ENCODE peak calls at places on chromosomes 4 and X, in ten cellular contexts. D is colonic mucosa; I is kidney epithelial cell; A is ovary; E is left lung; H is uterus; U is AG04450; Y is tibial nerve; N is suprapubic skin; K is CD8-positive, alpha-beta T cell. V is an unnamed sample.

GRCh38 chr4:138405439-138405838 is 163.3 kb upstream of the SLC7A11 start:
- DNase-seq in A (no peak), H (no peak), U (no peak), Y (no peak), E (no peak), N (no peak), D (no peak), I (peak; percentile 34), K (no peak), V (no peak)

GRCh38 chr4:68735106-68735505 is 64.7 kb upstream of the UGT2B15 start:
- DNase-seq in I (no peak), Y (no peak), N (no peak), H (no peak), E (no peak), K (no peak), A (no peak), U (no peak), D (no peak), V (no peak)

GRCh38 chr4:19850909-19851308 is 400.8 kb upstream of the SLIT2 start:
- DNase-seq in E (no peak), D (no peak), Y (no peak), U (peak; percentile 52), H (no peak), K (no peak), I (peak; percentile 75), N (no peak), A (no peak), V (peak; percentile 71)

GRCh38 chrX:16484338-16484737 is 165.6 kb upstream of the S100G start:
- DNase-seq in E (no peak), Y (no peak), A (no peak), N (no peak), U (peak; percentile 70), D (no peak), I (peak; percentile 84), K (no peak), H (no peak), V (peak; percentile 82)

GRCh38 chr4:161360982-161361381 is 802.8 kb downstream of the FSTL5 start:
- DNase-seq in Y (no peak), D (no peak), I (no peak), H (no peak), A (no peak), E (no peak), K (no peak), N (no peak), U (no peak), V (no peak)

GRCh38 chr4:79851625-79852304 is 221.3 kb downstream of the ANTXR2 start:
- DNase-seq in N (no peak), E (no peak), A (no peak), I (no peak), K (no peak), Y (no peak), U (no peak), H (no peak), D (no peak), V (no peak)

GRCh38 chr4:66048861-66049260 is 378.6 kb upstream of the EPHA5 start:
- DNase-seq in I (no peak), K (no peak), Y (no peak), H (no peak), N (no peak), U (no peak), E (no peak), A (no peak), D (no peak), V (no peak)

GRCh38 chr4:103445377-103445776 is 247.2 kb upstream of the CENPE start:
- DNase-seq in D (no peak), K (no peak), E (no peak), H (no peak), Y (no peak), I (no peak), U (no peak), A (no peak), N (no peak), V (no peak)

GRCh38 chrX:43949669-43950068 is 23.5 kb downstream of the NDP start:
- DNase-seq in Y (no peak), H (no peak), K (no peak), I (no peak), N (no peak), U (no peak), E (no peak), A (no peak), D (no peak), V (no peak)

GRCh38 chr4:150176559-150176958 is 98.3 kb downstream of the DCLK2 start:
- DNase-seq in U (peak; percentile 10), I (no peak), D (no peak), A (no peak), E (no peak), K (no peak), Y (no peak), N (no peak), H (no peak), V (peak; percentile 86)

GRCh38 chr4:162770761-162771490 is 395.8 kb downstream of the NAF1 start:
- DNase-seq in H (no peak), K (no peak), E (no peak), A (no peak), D (no peak), I (no peak), Y (no peak), N (no peak), U (no peak), V (no peak)

GRCh38 chr4:48949086-48949485 is 37.0 kb upstream of the CWH43 start:
- DNase-seq in E (no peak), A (no peak), Y (no peak), I (no peak), N (no peak), U (no peak), K (no peak), D (no peak), H (no peak), V (no peak)

DNA sequence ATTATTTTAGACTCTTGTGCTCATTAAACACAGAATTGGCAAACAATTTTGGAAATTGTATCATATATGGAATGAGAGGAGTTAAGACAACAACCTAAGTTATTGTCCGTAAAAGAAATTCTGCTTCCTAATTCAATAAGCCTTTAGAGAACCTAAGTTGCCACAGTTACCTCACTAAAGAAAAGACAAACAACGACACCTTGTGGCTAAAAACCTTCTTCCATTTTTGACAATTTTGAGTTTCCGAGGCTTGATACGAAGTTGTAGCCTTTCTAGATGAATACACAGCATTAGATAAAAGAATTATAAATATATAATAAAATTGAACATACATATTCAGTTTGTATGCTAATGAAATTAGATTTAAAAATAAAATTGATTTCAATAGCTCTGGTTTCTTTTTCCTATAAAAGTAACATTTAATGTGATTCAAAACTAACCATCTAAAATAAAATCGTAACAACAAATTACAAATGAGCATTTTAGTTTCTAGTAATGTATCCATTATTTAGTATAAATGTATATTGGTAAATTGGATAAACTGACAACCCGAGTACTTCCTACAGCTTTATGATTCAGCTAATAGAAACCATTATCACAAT is 275.1 kb downstream of the GPM6A start:
- DNase-seq in H (no peak), N (no peak), A (no peak), E (no peak), I (peak; percentile 21), D (no peak), U (peak; percentile 8), K (no peak), Y (no peak), V (peak; percentile 46)
- TF ChIP-seq CTCF in H (peak; percentile 54), N (no peak), A (no peak), E (peak; percentile 45), I (peak; percentile 49), D (peak; percentile 29), U (peak; percentile 49), K (no peak), Y (no peak), V (peak; percentile 35)

DNA sequence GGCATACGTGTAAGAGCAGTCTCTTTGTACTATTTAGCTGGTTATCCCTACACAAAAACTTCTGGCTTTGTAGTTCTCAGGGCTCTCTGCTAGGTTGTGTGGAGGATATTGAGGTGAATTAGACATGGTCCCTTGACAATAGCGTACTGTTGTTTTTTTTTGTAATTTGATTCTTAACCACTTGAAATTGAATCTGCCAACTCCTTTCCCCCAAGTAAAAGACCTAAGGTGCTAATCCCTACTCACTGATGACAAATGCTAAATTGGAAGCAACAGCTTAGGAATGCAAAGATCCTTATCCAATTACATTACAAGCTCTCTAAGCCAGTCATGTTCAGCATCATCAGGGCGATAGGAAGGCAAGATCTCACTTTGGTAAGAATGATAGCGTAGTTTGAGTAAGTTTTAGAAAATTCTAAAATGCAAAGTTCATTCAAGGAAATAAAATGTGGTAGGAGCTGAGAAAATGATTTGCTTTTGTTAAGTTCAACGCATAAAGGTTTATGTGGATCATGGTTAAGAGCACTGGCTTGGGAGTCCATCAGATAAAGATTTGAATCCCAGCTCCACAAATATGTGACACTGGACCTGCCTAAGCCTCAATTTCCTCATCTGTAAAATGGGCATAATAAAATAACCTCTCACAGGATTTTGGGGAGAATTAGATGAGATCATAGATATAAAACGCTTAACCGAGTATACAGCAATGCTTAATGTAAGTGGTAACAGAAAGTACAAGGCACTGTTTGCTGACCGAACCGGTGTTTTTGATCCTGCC is 39.3 kb downstream of the DOCK11 start:
- DNase-seq in N (no peak), U (no peak), I (no peak), E (no peak), Y (no peak), A (no peak), H (no peak), D (no peak), K (no peak), V (no peak)
- H3K4me3 ChIP-seq in N (no peak overlapping the region), U (no peak overlapping the region), I (no peak overlapping the region), E (no peak overlapping the region), Y (no peak overlapping the region), A (no peak overlapping the region), H (no peak overlapping the region), D (no peak overlapping the region), K (no peak overlapping the region), V (no peak overlapping the region)

GRCh38 chrX:106042296-106042695 is 3.8 kb upstream of the SERPINA7 start:
- DNase-seq in E (no peak), D (peak; percentile 22), U (no peak), N (no peak), H (no peak), A (no peak), K (no peak), I (no peak), Y (no peak), V (no peak)

GRCh38 chrX:106038625-106039024 is at the start of gene SERPINA7:
- DNase-seq in D (no peak), Y (no peak), K (no peak), E (no peak), U (no peak), I (no peak), N (no peak), A (no peak), H (no peak), V (no peak)

GRCh38 chrX:106036716-106037115 is 1.8 kb downstream of the SERPINA7 start:
- DNase-seq in A (no peak), N (no peak), I (no peak), H (no peak), Y (no peak), U (no peak), D (no peak), E (no peak), K (no peak), V (no peak)

GRCh38 chrX:106037835-106038473 is 573 bp downstream of the SERPINA7 start:
- DNase-seq in D (no peak), I (no peak), A (no peak), E (no peak), Y (no peak), K (no peak), H (no peak), U (no peak), N (no peak), V (no peak)

GRCh38 chrX:106039920-106040319 is 1.4 kb upstream of the SERPINA7 start:
- DNase-seq in E (no peak), K (no peak), N (no peak), D (peak; percentile 19), H (no peak), Y (no peak), U (no peak), A (no peak), I (no peak), V (no peak)
- TF ChIP-seq CTCF in E (peak; percentile 16), K (no peak), N (no peak), D (peak; percentile 38), H (no peak), Y (no peak), U (peak; percentile 33), A (no peak), I (peak; percentile 48), V (peak; percentile 47)

GRCh38 chrX:153744210-153745066 is 19.6 kb upstream of the PLXNB3 start:
- DNase-seq in I (no peak), H (peak; percentile 45), Y (no peak), N (no peak), E (peak; percentile 62), A (no peak), K (no peak), D (peak; percentile 51), U (no peak), V (no peak)
- H3K4me3 ChIP-seq in I (no peak overlapping the region), H (peak overlapping the region; percentile 2), Y (no peak overlapping the region), N (peak overlapping the region; percentile 20), E (no peak overlapping the region), A (no peak overlapping the region), K (no peak overlapping the region), D (peak overlapping the region; percentile 13), U (no peak overlapping the region), V (no peak overlapping the region)

V was measured in AG09309.